ENCODE peak calls at places on chromosomes 5 and 9, in four cellular contexts. L is suprapubic skin, Z is foreskin fibroblast, T is A673. O is an unnamed sample.

GRCh38 chr5:18967637-18968036 is 1020.4 kb downstream of the CDH18 start:
- DNase-seq in L (no peak), T (no peak), Z (no peak), O (no peak)

GRCh38 chr5:129135633-129136032 is 41.1 kb downstream of the ISOC1 start:
- DNase-seq in T (no peak), L (no peak), Z (no peak), O (no peak)

GRCh38 chr5:84028093-84028492 is 307.4 kb upstream of the HAPLN1 start:
- DNase-seq in T (no peak), Z (peak; percentile 24), L (no peak), O (no peak)

GRCh38 chr9:116502746-116503145 is 184.4 kb upstream of the TRIM32 start:
- DNase-seq in Z (no peak), T (no peak), L (no peak), O (no peak)

GRCh38 chr5:136249678-136250266 is 56.8 kb upstream of the SMIM32 start:
- DNase-seq in L (no peak), T (peak; percentile 70), Z (peak; percentile 86), O (peak; percentile 51)

GRCh38 chr9:77952641-77953341 is 78.8 kb downstream of the GNAQ start:
- DNase-seq in L (no peak), T (peak; percentile 19), Z (peak; percentile 49), O (peak; percentile 28)

GRCh38 chr9:124844291-124844690 is 9.0 kb upstream of the WDR38 start:
- DNase-seq in Z (no peak), L (no peak), T (no peak), O (no peak)

GRCh38 chr5:39689919-39690318 is 265.1 kb upstream of the DAB2 start:
- DNase-seq in Z (no peak), L (no peak), T (no peak), O (no peak)

GRCh38 chr9:76452839-76453238 is 6.1 kb upstream of the GCNT1 start:
- DNase-seq in T (no peak), L (no peak), Z (peak; percentile 53), O (no peak)

GRCh38 chr5:157596449-157596848 is 20.9 kb upstream of the ADAM19 start:
- DNase-seq in L (no peak), Z (no peak), T (no peak), O (no peak)

DNA sequence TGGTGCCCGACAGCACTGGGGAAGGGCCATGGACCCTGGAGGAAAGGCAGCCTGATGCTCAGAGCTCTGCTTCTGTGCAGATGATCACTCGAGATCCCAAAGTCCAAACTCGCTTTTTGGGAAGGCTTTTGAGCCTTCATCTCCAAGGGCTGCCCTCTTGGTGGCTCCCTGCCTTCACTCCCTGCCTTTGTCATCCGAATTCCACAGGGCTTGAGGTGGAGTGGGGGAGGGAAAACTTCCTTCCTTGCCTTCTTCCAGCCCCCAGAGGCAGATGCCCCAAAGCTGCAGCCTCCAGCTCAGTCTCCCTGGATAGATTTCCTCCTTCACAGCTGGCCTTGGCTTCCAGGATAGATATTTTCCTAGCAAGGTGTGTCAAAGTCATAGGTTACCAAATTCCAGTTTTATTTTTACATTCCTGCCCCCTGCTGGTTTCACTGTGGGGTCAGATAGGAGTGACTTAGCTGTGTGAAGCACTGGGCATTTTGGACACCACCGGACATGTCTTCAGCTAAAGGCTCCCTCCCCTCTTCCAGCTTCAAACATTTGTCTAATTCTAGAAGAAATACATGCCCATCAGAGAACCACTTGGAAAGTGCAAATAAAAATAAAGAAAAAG is 268.2 kb downstream of the HSPA4 start:
- DNase-seq in T (no peak), L (no peak), Z (no peak), O (no peak)
- TF ChIP-seq CTCF in T (no peak), L (no peak), Z (no peak), O (peak; percentile 50)

DNA sequence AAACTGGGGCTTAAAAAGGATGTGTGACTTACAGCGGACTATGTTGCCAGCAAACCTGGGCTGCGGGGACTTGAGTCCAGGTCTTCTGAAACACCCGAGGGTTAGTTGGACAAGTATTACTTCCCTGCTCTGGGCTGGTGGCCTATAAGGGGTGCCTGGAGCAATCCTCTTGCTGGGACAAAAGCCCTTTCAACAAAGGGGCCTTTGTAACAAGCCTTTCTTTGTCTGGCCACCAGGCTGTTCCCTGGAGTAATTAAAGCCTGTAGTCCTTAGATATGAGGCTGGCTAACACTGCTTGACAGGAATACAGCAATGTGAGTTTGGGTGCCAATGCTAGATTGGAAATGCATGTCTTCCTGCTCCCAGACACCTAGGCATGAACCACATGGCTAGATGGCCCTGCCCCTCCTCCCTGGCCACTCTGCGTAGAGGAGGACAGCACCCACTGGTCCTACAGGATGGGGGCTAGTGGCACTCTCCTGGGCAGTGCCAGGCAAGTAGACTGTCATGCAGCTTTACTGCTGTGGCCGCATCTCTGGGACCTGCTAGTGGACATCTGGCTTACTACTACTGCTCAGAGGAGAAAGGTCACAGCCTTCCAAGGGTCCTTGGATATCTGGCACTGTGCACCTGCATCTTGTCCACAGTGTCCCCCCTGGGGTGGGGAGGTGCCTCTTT is 343.1 kb downstream of the ZSWIM6 start:
- DNase-seq in Z (no peak), L (no peak), T (peak; percentile 62), O (no peak)
- TF ChIP-seq CTCF in Z (no peak), L (no peak), T (peak; percentile 43), O (peak; percentile 26)

DNA sequence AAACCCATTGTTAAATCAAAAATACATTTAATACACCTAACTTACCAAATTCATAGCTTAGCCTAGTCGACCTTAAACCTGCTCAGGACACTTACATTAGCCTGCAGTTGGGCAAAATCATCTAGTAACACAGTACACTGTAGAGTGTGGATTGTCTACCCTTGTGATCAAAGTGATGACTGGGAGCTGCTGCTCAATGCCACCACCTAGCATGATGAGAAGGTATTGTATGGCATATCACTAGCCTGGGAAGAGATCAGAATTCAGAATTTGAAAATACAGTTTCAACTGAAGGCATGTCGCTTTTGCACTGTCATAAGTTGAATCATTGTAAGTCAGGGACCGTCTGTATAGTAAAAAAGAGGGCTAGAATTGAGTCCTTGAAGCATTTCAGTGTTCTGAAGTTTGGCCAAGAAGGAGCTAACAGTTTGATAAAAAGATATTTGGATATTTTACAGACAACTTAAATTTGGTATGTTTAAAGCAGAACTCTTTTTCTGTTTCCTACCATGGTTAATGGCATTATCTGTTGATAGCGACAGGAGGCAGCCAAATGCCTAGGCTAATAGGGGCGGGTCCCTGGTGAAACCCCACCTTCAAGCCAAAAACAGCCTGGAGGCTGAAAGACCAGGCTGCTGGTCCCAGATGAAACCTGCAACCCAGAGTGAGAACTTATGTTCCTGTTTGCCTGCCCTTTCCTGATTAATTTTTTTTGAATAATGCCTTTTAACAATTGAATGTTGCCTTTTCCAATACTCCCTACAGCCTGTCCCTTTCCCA is 23.0 kb downstream of the SMIM15 start:
- DNase-seq in T (peak; percentile 19), L (no peak), Z (peak; percentile 19), O (no peak)
- TF ChIP-seq CTCF in T (peak; percentile 48), L (no peak), Z (peak; percentile 31), O (peak; percentile 64)

GRCh38 chr5:956941-957729 is 51.5 kb upstream of the NKD2 start:
- DNase-seq in Z (peak; percentile 82), T (peak; percentile 18), L (peak; percentile 78), O (peak; percentile 82)
- TF ChIP-seq CTCF in Z (peak; percentile 36), T (peak; percentile 31), L (no peak), O (peak; percentile 81)

GRCh38 chr5:7759257-7759871 is 91.6 kb downstream of the CFAP90 start:
- DNase-seq in Z (peak; percentile 4), T (peak; percentile 52), L (no peak), O (no peak)

GRCh38 chr5:7764452-7764851 is 86.5 kb downstream of the CFAP90 start:
- DNase-seq in Z (no peak), T (no peak), L (no peak), O (no peak)

GRCh38 chr5:7759951-7760580 is 90.9 kb downstream of the CFAP90 start:
- DNase-seq in Z (no peak), L (no peak), T (no peak), O (no peak)

GRCh38 chr5:7763621-7764072 is 87.3 kb downstream of the CFAP90 start:
- DNase-seq in T (no peak), L (no peak), Z (no peak), O (no peak)

GRCh38 chr5:7762267-7762666 is 88.7 kb downstream of the CFAP90 start:
- DNase-seq in Z (no peak), T (no peak), L (no peak), O (no peak)
- TF ChIP-seq CTCF in Z (no peak), T (no peak), L (no peak), O (no peak)

O was measured in HFFc6.